ENCODE peak calls at places on chromosomes 3 and 15, in five cellular contexts. N is choroid plexus epithelial cell, T is NCI-H2107, I is substantia nigra, A is NCI-H748 treated with DMSO at 0.1 percent for 48 hours. K is an unnamed sample.

GRCh38 chr3:21888656-21889055 is 137.6 kb upstream of the ZNF385D start:
- DNase-seq in N (no peak), A (no peak), I (no peak), T (no peak), K (no peak)

GRCh38 chr3:191968299-191968698 is 507.3 kb downstream of the PYDC2 start:
- DNase-seq in I (no peak), A (no peak), N (no peak), T (no peak), K (no peak)

GRCh38 chr15:79674124-79674465 is 222.7 kb downstream of the MTHFS start:
- DNase-seq in A (no peak), N (no peak), T (no peak), I (no peak), K (no peak)

GRCh38 chr3:170967682-170968081 is 58.8 kb downstream of the SLC2A2 start:
- DNase-seq in A (no peak), N (no peak), T (no peak), I (no peak), K (no peak)

GRCh38 chr3:58526124-58526957 is 10.6 kb downstream of the ACOX2 start:
- DNase-seq in N (peak), A (no peak), I (no peak), T (no peak), K (no peak)

GRCh38 chr3:151034303-151034702 is 51.2 kb upstream of the MED12L start:
- DNase-seq in A (no peak), N (no peak), T (no peak), I (no peak), K (no peak)

GRCh38 chr3:177141471-177141870 is 55.8 kb downstream of the TBL1XR1 start:
- DNase-seq in T (no peak), A (no peak), N (no peak), I (no peak), K (no peak)

GRCh38 chr3:123353852-123354238 is 95.0 kb downstream of the ADCY5 start:
- DNase-seq in N (peak), T (no peak), I (no peak), A (no peak), K (no peak)

GRCh38 chr3:154132777-154133375 is 11.7 kb downstream of the ARHGEF26 start:
- DNase-seq in A (peak), I (no peak), N (peak), T (peak), K (no peak)

GRCh38 chr3:114227076-114227475 is 10.3 kb downstream of the ZNF80 start:
- DNase-seq in A (no peak), I (no peak), N (no peak), T (no peak), K (no peak)

K was measured in NCI-H187 treated with DMSO at 0.1 percent for 48 hours.